ENCODE peak calls at places on chromosome 10, in four cellular contexts. Y, A, J and W are unnamed samples.

GRCh38 chr10:121556918-121557573 is 41.2 kb downstream of the FGFR2 start:
- DNase-seq in A (no peak), J (no peak), Y (no peak), W (no peak)

GRCh38 chr10:78602201-78602917 is 466.4 kb upstream of the ZMIZ1 start:
- DNase-seq in J (no peak), Y (no peak), A (no peak), W (no peak)

GRCh38 chr10:4240641-4241197 is 455.7 kb upstream of the KLF6 start:
- DNase-seq in A (no peak), Y (no peak), J (no peak), W (no peak)

GRCh38 chr10:71713135-71714040 is 6.2 kb downstream of the C10orf105 start:
- DNase-seq in A (peak; percentile 91), J (peak; percentile 65), Y (peak; percentile 73), W (peak; percentile 32)

GRCh38 chr10:62850646-62851045 is 34.5 kb upstream of the EGR2 start:
- DNase-seq in Y (no peak), J (no peak), A (no peak), W (no peak)

GRCh38 chr10:652226-652625 is 37.2 kb downstream of the DIP2C start:
- DNase-seq in A (no peak), J (no peak), Y (no peak), W (no peak)

GRCh38 chr10:124125305-124126116 is 32.1 kb upstream of the CHST15 start:
- DNase-seq in J (no peak), A (no peak), Y (no peak), W (no peak)

GRCh38 chr10:129509155-129509554 is 42.1 kb downstream of the MGMT start:
- DNase-seq in A (no peak), J (no peak), Y (no peak), W (no peak)

GRCh38 chr10:100637785-100638184 is 102.0 kb downstream of the HIF1AN start:
- DNase-seq in A (no peak), Y (no peak), J (no peak), W (no peak)

GRCh38 chr10:119650692-119651513 is at the start of gene BAG3:
- DNase-seq in A (peak; percentile 97), Y (peak; percentile 94), J (peak; percentile 94), W (peak; percentile 92)
- TF ChIP-seq POLR2A in A (no peak), Y (peak; percentile 40), J (no peak), W (peak; percentile 63)

GRCh38 chr10:86945361-86946214 is 11.8 kb downstream of the MMRN2 start:
- DNase-seq in Y (no peak), A (peak; percentile 22), J (peak; percentile 23), W (no peak)
- TF ChIP-seq CTCF in Y (no peak), A (peak; percentile 31), J (no peak), W (no peak)

DNA sequence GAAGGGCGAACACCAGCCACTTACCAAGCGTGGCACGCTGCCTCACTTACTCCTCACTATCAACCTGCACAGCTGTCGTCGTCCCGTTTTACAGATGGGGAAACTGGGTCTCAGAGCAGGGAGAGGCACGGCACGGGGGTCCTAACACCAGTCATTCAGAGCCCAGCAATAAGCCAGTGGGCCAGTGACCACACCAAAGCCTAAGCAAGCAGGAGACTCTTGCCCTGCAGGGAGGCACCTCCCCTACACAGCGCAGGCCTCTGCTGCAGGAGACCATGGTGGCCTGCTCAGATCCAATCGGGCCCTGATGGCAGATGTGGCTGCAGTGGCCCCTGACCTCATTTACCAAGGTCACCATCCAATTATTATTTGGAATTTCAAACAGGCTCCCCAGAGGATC is 4.8 kb downstream of the SLIT1 start:
- DNase-seq in Y (peak; percentile 22), A (no peak), J (no peak), W (no peak)
- H3K4me3 ChIP-seq in Y (no peak overlapping the region), A (no peak overlapping the region), J (no peak overlapping the region), W (no peak overlapping the region)

GRCh38 chr10:102502029-102502336 is 529 bp downstream of the ACTR1A start:
- DNase-seq in A (peak; percentile 100), Y (peak; percentile 99), J (peak; percentile 99), W (peak; percentile 98)

GRCh38 chr10:102504179-102504975 is 605 bp downstream of the SUFU start:
- DNase-seq in Y (no peak), A (peak; percentile 45), J (peak; percentile 26), W (peak; percentile 57)

GRCh38 chr10:102501201-102502028 is 1.1 kb downstream of the ACTR1A start:
- DNase-seq in J (no peak), Y (no peak), A (no peak), W (no peak)

GRCh38 chr10:102503264-102504178 is at the start of gene SUFU:
- DNase-seq in J (peak; percentile 99), Y (peak; percentile 96), A (peak; percentile 99), W (peak; percentile 100)

DNA sequence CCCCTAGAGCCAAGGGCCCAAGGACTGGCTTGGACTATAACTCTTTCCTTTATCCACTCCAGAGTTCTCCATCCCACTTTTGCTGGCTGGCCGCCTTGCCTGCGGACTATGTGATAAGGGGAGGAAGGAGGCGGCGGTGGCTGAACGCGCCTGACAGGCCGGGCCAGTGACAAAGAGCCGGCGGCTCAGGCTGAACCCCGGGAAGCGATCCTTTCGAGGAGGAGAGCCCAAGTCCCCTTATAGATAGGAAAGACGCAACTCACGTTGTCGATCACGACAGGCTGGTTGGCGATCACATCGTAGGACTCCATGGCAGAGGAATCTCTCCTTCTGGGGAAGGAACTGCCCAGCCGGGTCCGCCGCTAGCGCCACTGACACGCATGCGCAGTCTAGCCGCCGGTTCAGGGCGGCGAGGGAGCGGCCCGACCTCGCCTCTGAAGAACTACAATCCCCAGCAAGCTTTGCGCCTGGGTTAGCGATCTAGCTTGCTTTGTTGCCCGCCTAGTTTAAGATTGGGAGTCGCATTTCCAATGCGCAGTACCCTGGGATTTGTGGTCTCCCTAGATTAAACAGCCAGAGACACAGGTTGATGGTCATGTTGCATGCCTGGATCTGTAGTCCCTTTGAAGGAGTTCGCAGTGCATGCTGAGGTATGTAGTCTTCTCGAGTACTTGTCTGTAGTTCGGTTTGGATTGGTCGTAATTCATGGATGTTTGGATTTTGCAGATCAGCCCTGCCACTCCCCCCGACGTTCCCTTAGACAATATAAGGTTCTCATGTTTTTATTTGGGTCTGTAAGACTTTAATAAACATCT is at the start of gene ACTR1A:
- DNase-seq in A (peak; percentile 97), J (peak; percentile 97), Y (peak; percentile 95), W (peak; percentile 98)
- TF ChIP-seq POLR2A in A (peak; percentile 90), J (no peak), Y (peak; percentile 58), W (peak; percentile 71)